ENCODE peak calls at places on chromosomes 1 and 21, in six cellular contexts. P, M, A, Q, K and R are unnamed samples.
A peak's percentile ranks its signal among the peaks of the same experiment; 100 is the strongest.

GRCh38 chr1:161933592-161934277 is 89.9 kb downstream of the OLFML2B start:
- DNase-seq in P (no peak), M (no peak), A (no peak), Q (no peak), K (no peak), R (no peak)

GRCh38 chr1:116891396-116892072 is 18.2 kb upstream of the PTGFRN start:
- DNase-seq in P (no peak), M (peak; percentile 47), A (no peak), Q (no peak), K (no peak), R (no peak)

GRCh38 chr21:42731264-42732032 is 78.0 kb downstream of the PDE9A start:
- DNase-seq in P (no peak), M (no peak), A (peak; percentile 8), Q (no peak), K (no peak), R (no peak)

GRCh38 chr1:7153464-7153863 is 368.2 kb downstream of the CAMTA1 start:
- DNase-seq in P (no peak), M (no peak), A (no peak), Q (no peak), K (no peak), R (no peak)

GRCh38 chr1:236888903-236889302 is 93.8 kb downstream of the MTR start:
- DNase-seq in P (no peak), M (peak; percentile 27), A (no peak), Q (no peak), K (no peak), R (no peak)

GRCh38 chr1:224253721-224254120 is 70.7 kb downstream of the DEGS1 start:
- DNase-seq in P (no peak), M (no peak), A (no peak), Q (no peak), K (no peak), R (no peak)

GRCh38 chr1:38740543-38740942 is 119.0 kb downstream of the RRAGC start:
- DNase-seq in P (no peak), M (no peak), A (no peak), Q (no peak), K (no peak), R (no peak)

GRCh38 chr1:41315482-41315823 is 45.8 kb upstream of the FOXO6 start:
- DNase-seq in P (no peak), M (no peak), A (no peak), Q (no peak), K (peak; percentile 31), R (no peak)

GRCh38 chr21:45788635-45789506 is 145.3 kb downstream of the PCBP3 start:
- DNase-seq in P (no peak), M (no peak), A (no peak), Q (no peak), K (no peak), R (no peak)

GRCh38 chr21:42747267-42747701 is 93.9 kb downstream of the PDE9A start:
- DNase-seq in P (no peak), M (no peak), A (no peak), Q (no peak), K (no peak), R (no peak)

GRCh38 chr1:242219905-242220304 is 221.0 kb upstream of the MAP1LC3C start:
- DNase-seq in P (no peak), M (no peak), A (no peak), Q (no peak), K (no peak), R (no peak)

GRCh38 chr1:169809370-169810095 is 14.8 kb upstream of the METTL18 start:
- DNase-seq in P (no peak), M (no peak), A (peak; percentile 60), Q (no peak), K (peak; percentile 51), R (no peak)

GRCh38 chr21:44927587-44928461 is 7.1 kb upstream of the ITGB2 start:
- DNase-seq in P (peak; percentile 50), M (no peak), A (peak; percentile 84), Q (no peak), K (no peak), R (no peak)

GRCh38 chr21:43866233-43866632 is 1.2 kb downstream of the AGPAT3 start:
- DNase-seq in P (no peak), M (peak; percentile 53), A (peak; percentile 81), Q (no peak), K (peak; percentile 60), R (no peak)

GRCh38 chr1:105027838-105028471 is 1278.3 kb downstream of the AMY1C start:
- DNase-seq in P (no peak), M (no peak), A (no peak), Q (no peak), K (no peak), R (no peak)

GRCh38 chr1:83516369-83516768 is 482.6 kb downstream of the TTLL7 start:
- DNase-seq in P (no peak), M (no peak), A (no peak), Q (no peak), K (peak; percentile 31), R (no peak)

GRCh38 chr1:31784356-31785019 is 20.3 kb upstream of the ADGRB2 start:
- DNase-seq in P (no peak), M (peak; percentile 10), A (no peak), Q (no peak), K (no peak), R (no peak)

GRCh38 chr21:46388206-46388880 is 64.4 kb downstream of the PCNT start:
- DNase-seq in P (no peak), M (no peak), A (no peak), Q (no peak), K (no peak), R (no peak)

GRCh38 chr1:242467556-242468145 is 56.8 kb downstream of the PLD5 start:
- DNase-seq in P (no peak), M (peak; percentile 58), A (peak; percentile 43), Q (peak; percentile 24), K (peak; percentile 56), R (peak; percentile 71)

GRCh38 chr21:45420623-45421041 is 15.7 kb downstream of the COL18A1 start:
- DNase-seq in P (no peak), M (no peak), A (no peak), Q (no peak), K (no peak), R (peak; percentile 24)

GRCh38 chr1:247923941-247924340 is 748 bp upstream of the OR2AJ1 start:
- DNase-seq in P (no peak), M (no peak), A (no peak), Q (no peak), K (no peak), R (no peak)

GRCh38 chr1:233279971-233280370 is 15.6 kb downstream of the PCNX2 start:
- DNase-seq in P (no peak), M (no peak), A (no peak), Q (no peak), K (no peak), R (no peak)

GRCh38 chr1:98468111-98468717 is 193.3 kb upstream of the SNX7 start:
- DNase-seq in P (peak; percentile 9), M (no peak), A (peak; percentile 0), Q (no peak), K (peak; percentile 83), R (no peak)

GRCh38 chr1:114025609-114026401 is 46.5 kb downstream of the OLFML3 start:
- DNase-seq in P (no peak), M (no peak), A (no peak), Q (no peak), K (no peak), R (no peak)

DNA sequence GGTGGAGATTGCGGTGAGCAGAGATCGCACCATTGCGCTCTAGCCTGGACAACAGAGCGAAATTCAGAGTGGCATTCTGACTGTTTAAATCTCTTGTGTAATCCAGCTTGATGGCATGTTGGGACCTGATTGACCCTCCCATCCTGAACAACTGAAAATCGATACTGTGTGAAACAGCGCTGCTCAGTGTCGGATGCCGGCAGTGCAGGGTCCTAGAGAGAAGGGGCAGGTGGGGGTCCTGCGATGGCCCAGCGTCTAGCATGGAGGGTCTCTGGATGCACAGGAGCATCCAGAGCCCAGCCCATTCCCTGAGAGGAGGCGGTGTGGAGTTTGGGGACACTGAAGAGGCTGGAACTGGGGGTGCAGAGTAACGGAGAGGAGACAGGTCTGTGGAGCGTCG is 15.8 kb downstream of the AGT start:
- DNase-seq in P (no peak), M (no peak), A (no peak), Q (no peak), K (no peak), R (no peak)
- TF ChIP-seq CTCF in P (no peak), M (no peak), A (no peak), Q (peak; percentile 10), K (no peak), R (no peak)

GRCh38 chr1:9577423-9577822 is 11.3 kb upstream of the TMEM201 start:
- DNase-seq in P (no peak), M (no peak), A (no peak), Q (no peak), K (no peak), R (no peak)

GRCh38 chr1:9576903-9577302 is 11.8 kb upstream of the TMEM201 start:
- DNase-seq in P (no peak), M (no peak), A (no peak), Q (no peak), K (no peak), R (no peak)

GRCh38 chr1:9573723-9574122 is 15.0 kb upstream of the TMEM201 start:
- DNase-seq in P (no peak), M (no peak), A (no peak), Q (no peak), K (peak; percentile 54), R (no peak)
- TF ChIP-seq CTCF in P (peak; percentile 52), M (peak; percentile 20), A (no peak), Q (peak; percentile 54), K (peak; percentile 35), R (peak; percentile 20)

DNA sequence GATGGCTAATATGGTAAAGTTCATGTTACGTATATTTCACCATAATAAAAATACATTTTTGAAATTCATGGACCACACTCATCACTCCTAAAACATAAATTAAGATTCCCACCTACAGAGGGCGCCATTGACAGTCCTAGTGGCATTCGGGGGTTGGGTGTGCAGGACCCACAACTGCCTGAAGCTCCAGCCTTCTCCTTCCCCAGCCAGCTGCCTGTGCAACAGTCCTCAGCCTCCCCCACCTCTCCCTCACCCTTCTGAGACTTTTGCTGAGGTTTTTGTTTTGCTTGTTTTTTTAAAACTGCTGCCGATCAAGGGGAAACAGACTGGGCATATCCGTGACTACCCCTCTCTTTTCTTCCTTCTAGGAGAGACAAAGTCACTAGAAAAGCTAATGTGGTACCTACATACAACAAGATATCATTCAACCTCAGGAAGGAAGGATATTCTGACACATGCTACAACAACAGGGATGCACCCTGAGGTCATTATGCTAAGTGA is 9.3 kb upstream of the EVA1C start:
- DNase-seq in P (no peak), M (peak; percentile 86), A (peak; percentile 52), Q (peak; percentile 33), K (peak; percentile 82), R (peak; percentile 62)
- TF ChIP-seq CTCF in P (peak; percentile 74), M (peak; percentile 80), A (peak; percentile 54), Q (peak; percentile 79), K (peak; percentile 68), R (peak; percentile 79)

DNA sequence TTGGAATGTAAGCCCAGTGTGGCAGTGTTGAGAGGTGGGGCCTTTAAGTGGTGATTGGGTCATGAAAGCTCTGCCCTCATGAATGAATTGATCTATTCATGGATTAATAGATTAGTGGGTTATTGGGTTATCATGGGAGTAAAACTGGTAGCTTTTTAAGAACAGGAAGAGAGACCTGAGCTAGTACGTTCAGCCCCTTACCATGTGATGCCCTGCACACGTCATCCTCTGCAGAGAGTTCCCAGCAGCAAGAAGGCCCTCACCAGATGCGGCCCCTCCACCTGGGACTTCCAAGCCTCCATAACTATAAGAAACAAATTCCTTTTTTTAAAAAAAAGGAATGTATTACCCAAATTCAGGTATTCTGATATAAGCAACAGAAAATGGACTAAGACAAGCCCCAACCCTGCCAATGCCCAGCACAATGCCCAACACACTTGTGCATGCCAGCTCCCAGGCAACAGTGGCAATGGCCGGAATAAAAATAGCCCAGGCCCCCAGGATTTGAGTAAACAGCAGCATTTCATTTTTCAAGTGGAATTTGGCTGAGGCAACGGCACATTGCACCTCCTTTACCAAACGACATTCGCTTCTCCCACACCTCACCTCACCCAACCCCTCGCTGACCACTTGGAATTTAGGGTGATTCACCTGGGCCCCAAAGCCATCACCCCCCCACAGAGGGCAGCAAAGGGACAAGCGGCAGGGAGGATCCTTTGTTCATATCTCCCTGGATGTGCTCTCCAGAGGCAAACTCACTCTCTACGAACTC is 215.9 kb downstream of the TOMM20 start:
- DNase-seq in P (no peak), M (no peak), A (no peak), Q (no peak), K (no peak), R (no peak)
- TF ChIP-seq CTCF in P (peak; percentile 27), M (no peak), A (no peak), Q (no peak), K (no peak), R (no peak)